ENCODE peak calls at places on chromosomes 2 and 18, in six cellular contexts. N, K, C, R, J and E are unnamed samples.

GRCh38 chr2:47520825-47521665 is 118.1 kb downstream of the MSH2 start:
- DNase-seq in R (peak), K (peak), C (no peak), N (no peak), J (peak), E (no peak)

GRCh38 chr2:11056614-11057013 is 98.7 kb upstream of the SLC66A3 start:
- DNase-seq in C (no peak), R (peak), K (no peak), N (no peak), J (no peak), E (no peak)

GRCh38 chr2:126749537-126749936 is 93.6 kb downstream of the GYPC start:
- DNase-seq in K (no peak), N (no peak), R (peak), C (peak), J (no peak), E (no peak)

GRCh38 chr2:18825856-18826255 is 236.5 kb upstream of the NT5C1B start:
- DNase-seq in J (no peak), K (no peak), R (no peak), N (no peak), C (no peak), E (no peak)

GRCh38 chr2:10006248-10007147 is 36.9 kb upstream of the KLF11 start:
- DNase-seq in N (no peak), K (no peak), R (no peak), C (no peak), J (peak), E (no peak)

GRCh38 chr18:80070825-80071224 is 36.6 kb downstream of the RBFA start:
- DNase-seq in R (no peak), N (no peak), K (no peak), C (no peak), J (no peak), E (no peak)

GRCh38 chr18:31684279-31685096 is at the start of gene B4GALT6:
- DNase-seq in J (peak), K (peak), N (peak), R (peak), C (peak), E (no peak)

GRCh38 chr2:108139521-108139920 is 100.2 kb upstream of the SULT1C3 start:
- DNase-seq in K (no peak), R (peak), C (peak), N (peak), J (no peak), E (no peak)

GRCh38 chr18:48296581-48296980 is 112.6 kb downstream of the ZBTB7C start:
- DNase-seq in K (no peak), J (no peak), R (no peak), C (no peak), N (no peak), E (no peak)

GRCh38 chr2:9037176-9037575 is 33.7 kb upstream of the MBOAT2 start:
- DNase-seq in N (no peak), J (no peak), R (peak), C (no peak), K (no peak), E (no peak)

GRCh38 chr2:46493241-46493970 is 14.0 kb downstream of the TMEM247 start:
- DNase-seq in J (peak), N (no peak), K (no peak), R (peak), C (no peak), E (no peak)

GRCh38 chr18:63472380-63472779 is 4.4 kb upstream of the SERPINB5 start:
- DNase-seq in J (peak), K (no peak), C (no peak), N (no peak), R (no peak), E (no peak)
- H3K4me2 ChIP-seq in J (peak), K (no peak), C (no peak), N (no peak), R (no peak), E (peak)

GRCh38 chr2:224983719-224984388 is 58.4 kb downstream of the DOCK10 start:
- DNase-seq in J (no peak), C (no peak), K (no peak), R (peak), N (no peak), E (no peak)

GRCh38 chr2:224986479-224986878 is 55.8 kb downstream of the DOCK10 start:
- DNase-seq in C (no peak), R (no peak), N (no peak), K (no peak), J (no peak), E (no peak)

GRCh38 chr2:224982226-224982625 is 60.0 kb downstream of the DOCK10 start:
- DNase-seq in C (no peak), J (no peak), N (no peak), R (peak), K (no peak), E (no peak)

GRCh38 chr2:224982910-224983688 is 59.2 kb downstream of the DOCK10 start:
- DNase-seq in R (peak), K (no peak), J (no peak), C (no peak), N (no peak), E (no peak)

GRCh38 chr2:224984641-224985040 is 57.6 kb downstream of the DOCK10 start:
- DNase-seq in N (no peak), K (no peak), J (no peak), C (no peak), R (no peak), E (no peak)
- H3K4me2 ChIP-seq in N (no peak), K (no peak), J (no peak), C (no peak), R (peak), E (no peak)

DNA sequence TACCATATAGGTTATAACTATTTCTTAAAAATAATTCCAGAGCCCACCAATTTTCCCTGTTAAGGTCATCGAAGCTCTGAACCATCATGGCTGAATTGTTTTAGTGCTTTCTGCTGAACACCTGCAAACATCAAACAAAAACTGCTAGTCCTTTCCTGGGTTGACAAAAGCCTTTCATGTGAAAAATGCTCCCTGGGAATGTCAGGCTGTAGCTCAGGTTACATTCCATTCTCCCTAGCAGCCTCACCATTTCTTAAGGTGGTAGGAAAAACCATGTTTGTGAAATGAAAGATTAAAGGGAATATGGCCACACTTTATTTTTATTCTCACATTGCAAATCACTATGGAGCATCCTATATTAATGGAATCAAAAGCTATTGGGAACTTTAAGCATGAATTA is 5.7 kb downstream of the TCF4 start:
- DNase-seq in R (no peak), C (no peak), J (no peak), K (peak), N (peak), E (no peak)
- H3K4me2 ChIP-seq in R (no peak), C (no peak), J (no peak), K (no peak), N (peak), E (no peak)

DNA sequence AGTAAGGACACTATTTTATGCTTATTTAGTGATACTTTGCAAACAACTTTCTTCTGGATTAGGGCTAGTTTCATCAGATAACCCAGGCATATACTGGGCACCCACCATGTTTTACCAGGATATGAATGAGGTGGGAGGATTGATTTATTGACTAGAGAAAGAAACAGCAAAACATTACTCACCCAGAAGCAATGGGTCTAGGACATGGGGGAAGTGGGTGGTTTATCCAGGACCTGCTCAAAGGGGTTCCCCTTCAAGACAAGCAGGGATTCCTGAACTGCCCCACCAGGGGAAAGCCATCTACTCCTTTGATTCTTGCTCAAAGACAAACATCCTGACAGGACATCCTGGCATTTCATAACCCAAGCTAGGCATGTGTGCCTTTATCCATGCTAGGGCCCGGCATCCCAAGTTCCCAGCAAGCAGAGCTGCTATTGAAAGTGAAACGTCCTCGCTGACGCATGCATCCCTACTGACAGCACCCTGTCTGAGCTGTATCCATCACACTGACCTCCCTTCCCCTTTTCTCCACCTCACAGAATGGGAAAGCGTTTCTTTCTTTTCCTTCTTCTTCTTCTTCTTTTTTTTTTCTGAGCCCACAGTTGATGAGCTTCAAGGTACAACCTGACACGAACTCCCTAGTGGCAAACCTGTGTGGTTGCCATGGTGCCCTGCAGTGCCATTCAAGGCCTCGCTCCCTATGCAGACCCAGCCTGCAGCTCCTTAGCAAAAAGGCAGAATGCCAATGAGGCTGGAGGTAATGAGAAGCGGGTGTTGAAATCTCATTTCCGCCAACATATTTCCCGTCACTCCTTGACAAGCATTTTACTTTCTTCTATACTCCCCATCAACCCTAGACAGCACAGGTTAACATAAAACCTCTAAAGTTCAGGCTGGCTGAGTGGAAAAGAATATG is 70.5 kb downstream of the CLHC1 start:
- DNase-seq in K (no peak), R (no peak), J (no peak), N (no peak), C (no peak), E (no peak)
- H3K4me2 ChIP-seq in K (no peak), R (no peak), J (no peak), N (no peak), C (no peak), E (no peak)

GRCh38 chr2:120732506-120733237 is 3.0 kb upstream of the GLI2 start:
- DNase-seq in C (no peak), J (no peak), R (no peak), K (no peak), N (no peak), E (no peak)

GRCh38 chr2:120730053-120730439 is 5.6 kb upstream of the GLI2 start:
- DNase-seq in J (no peak), K (peak), N (no peak), C (no peak), R (no peak), E (no peak)

GRCh38 chr2:120731175-120731574 is 4.5 kb upstream of the GLI2 start:
- DNase-seq in J (no peak), C (no peak), K (peak), N (no peak), R (no peak), E (no peak)

GRCh38 chr2:120726245-120726644 is 9.4 kb upstream of the GLI2 start:
- DNase-seq in J (no peak), R (no peak), N (no peak), K (no peak), C (no peak), E (no peak)

DNA sequence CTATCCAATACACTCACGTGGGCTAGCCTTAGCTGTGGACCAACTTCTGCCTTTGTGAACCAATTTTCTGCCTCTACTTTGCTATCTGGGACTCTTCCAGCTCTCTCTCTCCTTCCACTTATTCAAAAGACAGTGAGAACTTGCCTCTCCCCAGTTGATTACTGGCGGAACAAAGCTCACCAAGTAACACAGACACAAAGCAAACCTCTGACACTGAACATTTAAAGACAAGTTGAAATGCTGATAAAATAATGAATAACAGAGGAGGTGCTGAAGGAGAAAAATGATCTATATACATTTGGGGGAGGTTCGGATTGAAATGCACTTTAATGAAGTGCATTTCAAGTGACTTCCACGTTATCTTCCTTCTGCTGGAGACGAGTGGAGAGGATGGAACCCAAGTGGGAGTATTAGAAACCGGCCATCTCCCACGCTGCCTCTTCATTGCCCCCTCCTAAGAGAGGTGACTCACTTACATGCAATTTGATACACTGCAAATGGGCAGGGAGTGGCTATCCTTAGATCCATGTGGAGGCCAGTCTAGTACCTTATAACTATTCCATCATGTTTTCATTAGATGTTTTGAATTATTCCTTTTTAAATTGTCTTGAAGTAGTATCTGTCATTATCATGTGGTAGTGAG is 6.1 kb upstream of the GLI2 start:
- DNase-seq in N (no peak), K (peak), R (peak), J (peak), C (peak), E (no peak)
- H3K4me2 ChIP-seq in N (no peak), K (no peak), R (peak), J (peak), C (no peak), E (no peak)